ENCODE peak calls at places on chromosomes 2 and 18, in seven cellular contexts. P is lower lobe of right lung; D is dermis blood vessel endothelial cell; F is GM23248; Q is chondrocyte; S is ACHN; H is naive thymus-derived CD4-positive, alpha-beta T cell. Z is an unnamed sample.
A peak's percentile ranks its signal among the peaks of the same experiment; 100 is the strongest.

GRCh38 chr2:133774675-133775005 is 206.4 kb upstream of the NCKAP5 start:
- DNase-seq in P (no peak), D (no peak), F (no peak), Q (no peak), S (no peak), H (no peak), Z (no peak)

GRCh38 chr2:240655931-240656886 is 26.5 kb downstream of the AQP12B start:
- DNase-seq in P (no peak), D (peak; percentile 15), F (peak; percentile 46), Q (no peak), S (no peak), H (no peak), Z (no peak)

GRCh38 chr2:30109856-30110255 is 37.0 kb upstream of the YPEL5 start:
- DNase-seq in P (no peak), D (peak; percentile 10), F (no peak), Q (no peak), S (no peak), H (no peak), Z (no peak)

GRCh38 chr2:232438951-232439757 is 16.8 kb upstream of the ALPI start:
- DNase-seq in P (peak; percentile 48), D (peak; percentile 56), F (no peak), Q (no peak), S (no peak), H (peak; percentile 20), Z (peak; percentile 10)

GRCh38 chr2:161954103-161954502 is 119.9 kb downstream of the DPP4 start:
- DNase-seq in P (no peak), D (peak; percentile 7), F (no peak), Q (no peak), S (no peak), H (peak; percentile 64), Z (peak; percentile 59)

GRCh38 chr2:98233941-98234340 is 112.3 kb upstream of the CNGA3 start:
- DNase-seq in P (no peak), D (no peak), F (no peak), Q (no peak), S (no peak), H (no peak), Z (no peak)

GRCh38 chr2:147294825-147295392 is 549.9 kb upstream of the ACVR2A start:
- DNase-seq in P (no peak), D (no peak), F (no peak), Q (no peak), S (peak; percentile 9), H (no peak), Z (no peak)

GRCh38 chr18:45688834-45689233 is 35.1 kb upstream of the SLC14A1 start:
- DNase-seq in P (no peak), D (no peak), F (no peak), Q (no peak), S (no peak), H (peak; percentile 59), Z (peak; percentile 27)

GRCh38 chr2:169963786-169964185 is 136.5 kb downstream of the UBR3 start:
- DNase-seq in P (no peak), D (no peak), F (peak; percentile 54), Q (no peak), S (no peak), H (no peak), Z (no peak)

GRCh38 chr2:12202702-12203101 is 456.3 kb downstream of the LPIN1 start:
- DNase-seq in P (no peak), D (no peak), F (peak; percentile 34), Q (no peak), S (no peak), H (no peak), Z (no peak)

GRCh38 chr2:189440644-189440946 is 679 bp upstream of the WDR75 start:
- DNase-seq in P (no peak), D (no peak), F (no peak), Q (no peak), S (no peak), H (no peak), Z (no peak)

GRCh38 chr2:195533771-195534642 is 123.0 kb upstream of the SLC39A10 start:
- DNase-seq in P (no peak), D (no peak), F (peak; percentile 99), Q (no peak), S (peak; percentile 82), H (peak; percentile 28), Z (peak; percentile 7)

GRCh38 chr2:226336283-226336682 is 463.3 kb downstream of the IRS1 start:
- DNase-seq in P (no peak), D (no peak), F (no peak), Q (no peak), S (no peak), H (no peak), Z (no peak)

GRCh38 chr2:216436369-216436768 is 24.1 kb downstream of the SMARCAL1 start:
- DNase-seq in P (no peak), D (no peak), F (peak; percentile 13), Q (no peak), S (no peak), H (no peak), Z (no peak)

GRCh38 chr2:239871481-239872435 is 153.4 kb downstream of the NDUFA10 start:
- DNase-seq in P (no peak), D (no peak), F (no peak), Q (no peak), S (no peak), H (no peak), Z (no peak)

GRCh38 chr18:59621027-59621426 is 76.2 kb downstream of the CCBE1 start:
- DNase-seq in P (no peak), D (no peak), F (peak; percentile 14), Q (no peak), S (no peak), H (no peak), Z (no peak)

GRCh38 chr2:28975671-28976070 is 5.4 kb upstream of the TOGARAM2 start:
- DNase-seq in P (no peak), D (no peak), F (no peak), Q (peak; percentile 2), S (no peak), H (no peak), Z (no peak)

GRCh38 chr18:23689616-23690504 is 607 bp downstream of the LAMA3 start:
- DNase-seq in P (peak; percentile 54), D (peak; percentile 32), F (no peak), Q (peak; percentile 86), S (peak; percentile 43), H (peak; percentile 13), Z (no peak)

GRCh38 chr18:6174983-6175382 is 239.7 kb downstream of the L3MBTL4 start:
- DNase-seq in P (no peak), D (no peak), F (no peak), Q (no peak), S (peak; percentile 2), H (no peak), Z (no peak)

GRCh38 chr2:95552911-95553310 is 38.9 kb upstream of the TRIM43 start:
- DNase-seq in P (no peak), D (no peak), F (peak; percentile 49), Q (no peak), S (no peak), H (no peak), Z (no peak)

GRCh38 chr2:47272905-47273758 is 118.0 kb upstream of the STPG4 start:
- DNase-seq in P (no peak), D (no peak), F (no peak), Q (no peak), S (no peak), H (no peak), Z (no peak)

GRCh38 chr2:62343636-62344349 is 147.9 kb downstream of the B3GNT2 start:
- DNase-seq in P (no peak), D (no peak), F (no peak), Q (no peak), S (no peak), H (no peak), Z (no peak)

GRCh38 chr2:157898591-157898996 is 22.5 kb upstream of the ACVR1 start:
- DNase-seq in P (no peak), D (peak; percentile 49), F (peak; percentile 84), Q (no peak), S (peak; percentile 58), H (no peak), Z (no peak)

GRCh38 chr18:49851624-49852023 is 38.3 kb upstream of the ACAA2 start:
- DNase-seq in P (no peak), D (no peak), F (no peak), Q (no peak), S (no peak), H (no peak), Z (no peak)

GRCh38 chr2:132950986-132951385 is 281.0 kb upstream of the LYPD1 start:
- DNase-seq in P (no peak), D (no peak), F (no peak), Q (no peak), S (no peak), H (no peak), Z (no peak)

GRCh38 chr18:23133860-23134779 is 1.2 kb upstream of the CABLES1 start:
- DNase-seq in P (peak; percentile 63), D (peak; percentile 31), F (no peak), Q (no peak), S (peak; percentile 42), H (peak; percentile 25), Z (peak; percentile 2)

GRCh38 chr18:48683661-48684060 is 144.8 kb downstream of the CTIF start:
- DNase-seq in P (no peak), D (no peak), F (no peak), Q (peak; percentile 58), S (no peak), H (no peak), Z (no peak)

GRCh38 chr18:59667488-59667887 is 29.7 kb downstream of the CCBE1 start:
- DNase-seq in P (no peak), D (no peak), F (no peak), Q (no peak), S (no peak), H (no peak), Z (no peak)

GRCh38 chr2:19104503-19104902 is 253.9 kb downstream of the OSR1 start:
- DNase-seq in P (no peak), D (no peak), F (no peak), Q (no peak), S (no peak), H (no peak), Z (no peak)

GRCh38 chr18:46888965-46889364 is 28.3 kb downstream of the PIAS2 start:
- DNase-seq in P (no peak), D (no peak), F (no peak), Q (no peak), S (no peak), H (no peak), Z (no peak)